ENCODE peak calls at places on chromosome X, in six cellular contexts. One of them, this sample, is unnamed.

GRCh38 chrX:69153060-69153730 is 12.1 kb downstream of the PJA1 start:
- DNase-seq in ovary: peak
- DNase-seq in astrocyte of the cerebellum: no peak
- DNase-seq in psoas muscle: no peak
- DNase-seq in lower lobe of right lung: no peak
- DNase-seq in fibroblast of lung: no peak
- DNase-seq in this sample: no peak

GRCh38 chrX:56309881-56310280 is 77.7 kb downstream of the KLF8 start:
- DNase-seq in astrocyte of the cerebellum: no peak
- DNase-seq in lower lobe of right lung: no peak
- DNase-seq in psoas muscle: no peak
- DNase-seq in ovary: no peak
- DNase-seq in fibroblast of lung: no peak
- DNase-seq in this sample: no peak

GRCh38 chrX:82127228-82128123 is 925.6 kb downstream of the SH3BGRL start:
- DNase-seq in psoas muscle: no peak
- DNase-seq in astrocyte of the cerebellum: no peak
- DNase-seq in ovary: no peak
- DNase-seq in fibroblast of lung: no peak
- DNase-seq in lower lobe of right lung: no peak
- DNase-seq in this sample: no peak

GRCh38 chrX:13180807-13181206 is 136.4 kb upstream of the FAM9C start:
- DNase-seq in astrocyte of the cerebellum: no peak
- DNase-seq in ovary: no peak
- DNase-seq in lower lobe of right lung: no peak
- DNase-seq in fibroblast of lung: peak
- DNase-seq in psoas muscle: no peak
- DNase-seq in this sample: no peak

GRCh38 chrX:131895002-131895401 is 128.1 kb upstream of the STK26 start:
- DNase-seq in psoas muscle: no peak
- DNase-seq in astrocyte of the cerebellum: peak
- DNase-seq in lower lobe of right lung: no peak
- DNase-seq in fibroblast of lung: peak
- DNase-seq in ovary: no peak
- DNase-seq in this sample: no peak

GRCh38 chrX:101485212-101486064 is at the start of gene ARMCX4:
- DNase-seq in lower lobe of right lung: peak
- DNase-seq in psoas muscle: peak
- DNase-seq in astrocyte of the cerebellum: no peak
- DNase-seq in ovary: peak
- DNase-seq in fibroblast of lung: peak
- DNase-seq in this sample: peak

GRCh38 chrX:42247241-42247640 is 323.9 kb upstream of the CASK start:
- DNase-seq in psoas muscle: no peak
- DNase-seq in astrocyte of the cerebellum: no peak
- DNase-seq in lower lobe of right lung: no peak
- DNase-seq in ovary: no peak
- DNase-seq in fibroblast of lung: peak
- DNase-seq in this sample: no peak

GRCh38 chrX:49884290-49884862 is 5.1 kb downstream of the USP27X start:
- DNase-seq in ovary: peak
- DNase-seq in psoas muscle: peak
- DNase-seq in fibroblast of lung: peak
- DNase-seq in lower lobe of right lung: peak
- DNase-seq in astrocyte of the cerebellum: no peak
- DNase-seq in this sample: peak

GRCh38 chrX:132634521-132634920 is 145.7 kb upstream of the MBNL3 start:
- DNase-seq in ovary: no peak
- DNase-seq in fibroblast of lung: no peak
- DNase-seq in astrocyte of the cerebellum: no peak
- DNase-seq in psoas muscle: no peak
- DNase-seq in lower lobe of right lung: no peak
- DNase-seq in this sample: no peak

GRCh38 chrX:94400488-94400887 is 726.5 kb downstream of the FAM133A start:
- DNase-seq in astrocyte of the cerebellum: no peak
- DNase-seq in lower lobe of right lung: no peak
- DNase-seq in ovary: no peak
- DNase-seq in psoas muscle: no peak
- DNase-seq in fibroblast of lung: no peak
- DNase-seq in this sample: no peak

GRCh38 chrX:19848110-19848509 is 39.3 kb downstream of the SH3KBP1 start:
- DNase-seq in psoas muscle: no peak
- DNase-seq in astrocyte of the cerebellum: no peak
- DNase-seq in fibroblast of lung: no peak
- DNase-seq in lower lobe of right lung: no peak
- DNase-seq in ovary: no peak
- DNase-seq in this sample: no peak

GRCh38 chrX:54819201-54819600 is 11.7 kb downstream of the MAGED2 start:
- DNase-seq in astrocyte of the cerebellum: no peak
- DNase-seq in fibroblast of lung: no peak
- DNase-seq in lower lobe of right lung: no peak
- DNase-seq in psoas muscle: no peak
- DNase-seq in ovary: no peak
- DNase-seq in this sample: no peak

GRCh38 chrX:139739138-139739537 is 31.2 kb upstream of the MCF2 start:
- DNase-seq in ovary: no peak
- DNase-seq in psoas muscle: no peak
- DNase-seq in astrocyte of the cerebellum: no peak
- DNase-seq in fibroblast of lung: peak
- DNase-seq in lower lobe of right lung: no peak
- DNase-seq in this sample: no peak

GRCh38 chrX:77200663-77201062 is 246.5 kb upstream of the FGF16 start:
- DNase-seq in ovary: no peak
- DNase-seq in fibroblast of lung: no peak
- DNase-seq in psoas muscle: no peak
- DNase-seq in astrocyte of the cerebellum: no peak
- DNase-seq in lower lobe of right lung: no peak
- DNase-seq in this sample: no peak

GRCh38 chrX:46263494-46263893 is 281.7 kb downstream of the ZNF674 start:
- DNase-seq in fibroblast of lung: peak
- DNase-seq in lower lobe of right lung: no peak
- DNase-seq in ovary: no peak
- DNase-seq in psoas muscle: no peak
- DNase-seq in astrocyte of the cerebellum: no peak
- DNase-seq in this sample: no peak

GRCh38 chrX:133865761-133866470 is 119.5 kb downstream of the GPC3 start:
- DNase-seq in fibroblast of lung: no peak
- DNase-seq in lower lobe of right lung: no peak
- DNase-seq in psoas muscle: no peak
- DNase-seq in astrocyte of the cerebellum: no peak
- DNase-seq in ovary: no peak
- DNase-seq in this sample: no peak

GRCh38 chrX:102517331-102517730 is 792 bp upstream of the TMSB15A start:
- DNase-seq in psoas muscle: no peak
- DNase-seq in lower lobe of right lung: no peak
- DNase-seq in fibroblast of lung: peak
- DNase-seq in ovary: no peak
- DNase-seq in astrocyte of the cerebellum: no peak
- DNase-seq in this sample: no peak

GRCh38 chrX:13741695-13742094 is 7.1 kb downstream of the OFD1 start:
- DNase-seq in psoas muscle: no peak
- DNase-seq in fibroblast of lung: no peak
- DNase-seq in lower lobe of right lung: no peak
- DNase-seq in ovary: no peak
- DNase-seq in astrocyte of the cerebellum: no peak
- DNase-seq in this sample: no peak

GRCh38 chrX:40625294-40625693 is 2.1 kb downstream of the MPC1L start:
- DNase-seq in astrocyte of the cerebellum: no peak
- DNase-seq in ovary: no peak
- DNase-seq in psoas muscle: no peak
- DNase-seq in lower lobe of right lung: no peak
- DNase-seq in fibroblast of lung: no peak
- DNase-seq in this sample: no peak

GRCh38 chrX:110509778-110510510 is 151.3 kb downstream of the RTL9 start:
- DNase-seq in fibroblast of lung: peak
- DNase-seq in psoas muscle: no peak
- DNase-seq in lower lobe of right lung: no peak
- DNase-seq in ovary: no peak
- DNase-seq in astrocyte of the cerebellum: peak
- DNase-seq in this sample: no peak

GRCh38 chrX:125757794-125758564 is 408.1 kb downstream of the DCAF12L2 start:
- DNase-seq in ovary: no peak
- DNase-seq in psoas muscle: peak
- DNase-seq in fibroblast of lung: no peak
- DNase-seq in lower lobe of right lung: no peak
- DNase-seq in astrocyte of the cerebellum: no peak
- DNase-seq in this sample: no peak

GRCh38 chrX:68307767-68308166 is 125.5 kb downstream of the OPHN1 start:
- DNase-seq in lower lobe of right lung: no peak
- DNase-seq in psoas muscle: no peak
- DNase-seq in astrocyte of the cerebellum: peak
- DNase-seq in fibroblast of lung: peak
- DNase-seq in ovary: no peak
- DNase-seq in this sample: no peak

GRCh38 chrX:43508694-43509093 is 147.4 kb upstream of the MAOA start:
- DNase-seq in psoas muscle: no peak
- DNase-seq in fibroblast of lung: no peak
- DNase-seq in ovary: no peak
- DNase-seq in astrocyte of the cerebellum: no peak
- DNase-seq in lower lobe of right lung: no peak
- DNase-seq in this sample: no peak

GRCh38 chrX:25344191-25344936 is 328.6 kb upstream of the ARX start:
- DNase-seq in ovary: no peak
- DNase-seq in fibroblast of lung: no peak
- DNase-seq in lower lobe of right lung: no peak
- DNase-seq in astrocyte of the cerebellum: no peak
- DNase-seq in psoas muscle: no peak
- DNase-seq in this sample: no peak

GRCh38 chrX:67524950-67525691 is 18.7 kb upstream of the AR start:
- DNase-seq in ovary: no peak
- DNase-seq in psoas muscle: no peak
- DNase-seq in fibroblast of lung: no peak
- DNase-seq in lower lobe of right lung: no peak
- DNase-seq in astrocyte of the cerebellum: no peak
- DNase-seq in this sample: peak

GRCh38 chrX:112147206-112147605 is 64.6 kb upstream of the TRPC5 start:
- DNase-seq in psoas muscle: no peak
- DNase-seq in astrocyte of the cerebellum: no peak
- DNase-seq in ovary: no peak
- DNase-seq in fibroblast of lung: peak
- DNase-seq in lower lobe of right lung: no peak
- DNase-seq in this sample: no peak

DNA sequence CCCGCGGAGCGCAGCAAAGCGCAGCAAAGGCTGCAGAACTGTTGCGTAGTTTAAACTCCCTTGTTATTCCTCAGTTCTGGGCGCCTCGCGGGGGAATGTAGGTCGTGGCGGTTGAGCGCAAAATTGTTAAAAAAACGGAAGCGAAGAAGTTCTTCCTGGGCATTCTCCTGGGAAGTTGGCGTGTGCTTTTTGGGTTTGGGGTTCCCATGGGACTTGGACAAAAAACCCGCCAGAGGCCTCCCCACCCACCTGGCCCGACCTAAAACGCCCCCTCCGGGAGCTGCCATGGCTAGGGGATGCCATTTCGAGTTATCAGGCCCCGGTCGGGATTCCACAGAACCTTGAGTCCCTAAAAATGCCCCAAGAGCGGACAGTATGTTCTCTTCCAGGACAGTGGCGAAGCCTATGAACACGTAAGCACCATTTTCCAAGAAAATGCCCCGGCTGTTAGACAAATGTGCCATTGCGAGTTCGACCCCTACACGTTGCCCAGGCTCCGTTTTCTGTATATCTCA is 8.9 kb downstream of the ZIC3 start:
- DNase-seq in astrocyte of the cerebellum: no peak
- DNase-seq in psoas muscle: no peak
- DNase-seq in lower lobe of right lung: no peak
- DNase-seq in ovary: no peak
- DNase-seq in fibroblast of lung: no peak
- DNase-seq in this sample: no peak
- H3K4me3 ChIP-seq in astrocyte of the cerebellum: peak
- H3K4me3 ChIP-seq in psoas muscle: no peak
- H3K4me3 ChIP-seq in lower lobe of right lung: no peak
- H3K4me3 ChIP-seq in ovary: no peak
- H3K4me3 ChIP-seq in fibroblast of lung: no peak
- H3K4me3 ChIP-seq in this sample: no peak

GRCh38 chrX:151975736-151976275 is 1.3 kb upstream of the GABRE start:
- DNase-seq in psoas muscle: no peak
- DNase-seq in lower lobe of right lung: no peak
- DNase-seq in ovary: no peak
- DNase-seq in astrocyte of the cerebellum: no peak
- DNase-seq in fibroblast of lung: no peak
- DNase-seq in this sample: no peak

GRCh38 chrX:151973851-151974335 is 583 bp downstream of the GABRE start:
- DNase-seq in astrocyte of the cerebellum: no peak
- DNase-seq in psoas muscle: peak
- DNase-seq in ovary: no peak
- DNase-seq in fibroblast of lung: peak
- DNase-seq in lower lobe of right lung: peak
- DNase-seq in this sample: no peak

GRCh38 chrX:151975228-151975593 is 735 bp upstream of the GABRE start:
- DNase-seq in lower lobe of right lung: no peak
- DNase-seq in astrocyte of the cerebellum: no peak
- DNase-seq in psoas muscle: no peak
- DNase-seq in fibroblast of lung: no peak
- DNase-seq in ovary: no peak
- DNase-seq in this sample: no peak

GRCh38 chrX:151974336-151975227 is at the start of gene GABRE:
- DNase-seq in lower lobe of right lung: peak
- DNase-seq in fibroblast of lung: peak
- DNase-seq in astrocyte of the cerebellum: no peak
- DNase-seq in ovary: peak
- DNase-seq in psoas muscle: peak
- DNase-seq in this sample: no peak

DNA sequence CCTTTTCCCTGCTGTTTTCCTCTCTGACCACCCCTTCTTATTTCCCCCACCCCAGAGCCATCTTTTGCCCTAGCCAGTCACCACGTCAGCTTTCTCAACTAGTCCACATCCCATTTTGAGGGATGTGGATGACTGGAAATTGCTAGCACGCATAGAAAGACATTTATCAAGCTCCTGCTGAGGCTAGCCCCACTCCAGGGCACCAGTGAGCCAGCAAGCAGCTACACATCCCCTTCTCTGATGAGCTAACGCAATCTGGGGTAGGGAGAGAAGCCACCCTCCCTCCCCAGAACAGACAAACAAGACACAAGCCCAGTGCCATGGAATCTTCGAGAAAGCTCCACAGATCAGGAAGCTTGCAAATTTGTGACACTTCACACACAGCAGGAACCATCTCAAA is 1.2 kb downstream of the GABRE start:
- DNase-seq in ovary: no peak
- DNase-seq in psoas muscle: no peak
- DNase-seq in fibroblast of lung: peak
- DNase-seq in astrocyte of the cerebellum: no peak
- DNase-seq in lower lobe of right lung: no peak
- DNase-seq in this sample: no peak
- H3K4me3 ChIP-seq in ovary: no peak
- H3K4me3 ChIP-seq in psoas muscle: peak
- H3K4me3 ChIP-seq in fibroblast of lung: no peak
- H3K4me3 ChIP-seq in astrocyte of the cerebellum: peak
- H3K4me3 ChIP-seq in lower lobe of right lung: peak
- H3K4me3 ChIP-seq in this sample: no peak

GRCh38 chrX:23954396-23954795 is 46.6 kb downstream of the CXorf58 start:
- DNase-seq in ovary: no peak
- DNase-seq in fibroblast of lung: no peak
- DNase-seq in astrocyte of the cerebellum: no peak
- DNase-seq in lower lobe of right lung: no peak
- DNase-seq in psoas muscle: no peak
- DNase-seq in this sample: no peak
- H3K4me3 ChIP-seq in ovary: no peak
- H3K4me3 ChIP-seq in fibroblast of lung: no peak
- H3K4me3 ChIP-seq in astrocyte of the cerebellum: no peak
- H3K4me3 ChIP-seq in lower lobe of right lung: no peak
- H3K4me3 ChIP-seq in psoas muscle: no peak
- H3K4me3 ChIP-seq in this sample: no peak

GRCh38 chrX:24231780-24232179 is 82.1 kb downstream of the SUPT20HL2 start:
- DNase-seq in ovary: no peak
- DNase-seq in psoas muscle: no peak
- DNase-seq in lower lobe of right lung: no peak
- DNase-seq in astrocyte of the cerebellum: no peak
- DNase-seq in fibroblast of lung: no peak
- DNase-seq in this sample: no peak
- H3K4me3 ChIP-seq in ovary: no peak
- H3K4me3 ChIP-seq in psoas muscle: no peak
- H3K4me3 ChIP-seq in lower lobe of right lung: no peak
- H3K4me3 ChIP-seq in astrocyte of the cerebellum: no peak
- H3K4me3 ChIP-seq in fibroblast of lung: no peak
- H3K4me3 ChIP-seq in this sample: no peak

This sample was measured in right lobe of liver.